ENCODE peak calls at places on chromosomes 13 and 19, in seven cellular contexts. X is activated CD4-positive, CD25-positive, alpha-beta regulatory T cell treated with anti-CD3 and anti-CD28 coated beads, Interleukin-2, amount 50 U/mL, for 16 hours; Y is non-pigmented ciliary epithelial cell; J is GDM1; C is A172; P is kidney tubule cell; Q is posterior cingulate gyrus. E is an unnamed sample.

GRCh38 chr19:56317749-56318148 is 3.1 kb upstream of the ZSCAN5A start:
- DNase-seq in X (no peak), Y (no peak), J (no peak), C (no peak), P (no peak), Q (no peak), E (no peak)

GRCh38 chr19:15463865-15464371 is 426 bp downstream of the RASAL3 start:
- DNase-seq in X (peak), Y (no peak), J (peak), C (no peak), P (no peak), Q (no peak), E (peak)

GRCh38 chr19:51535535-51535934 is 4.1 kb upstream of the SIGLEC6 start:
- DNase-seq in X (no peak), Y (no peak), J (no peak), C (no peak), P (no peak), Q (no peak), E (no peak)

GRCh38 chr13:37319041-37319443 is 213.6 kb upstream of the CSNK1A1L start:
- DNase-seq in X (no peak), Y (no peak), J (no peak), C (peak), P (no peak), Q (no peak), E (no peak)

GRCh38 chr19:36436531-36436930 is 18.1 kb upstream of the ZFP82 start:
- DNase-seq in X (no peak), Y (no peak), J (no peak), C (peak), P (no peak), Q (no peak), E (no peak)

GRCh38 chr13:30787747-30788535 is 52.6 kb downstream of the ALOX5AP start:
- DNase-seq in X (no peak), Y (no peak), J (no peak), C (no peak), P (no peak), Q (no peak), E (no peak)

GRCh38 chr13:38686635-38687245 is at the start of gene FREM2:
- DNase-seq in X (no peak), Y (no peak), J (no peak), C (no peak), P (peak), Q (peak), E (no peak)

GRCh38 chr19:40282920-40283319 is 2.2 kb downstream of the AKT2 start:
- DNase-seq in X (no peak), Y (no peak), J (no peak), C (no peak), P (no peak), Q (no peak), E (no peak)

GRCh38 chr13:39566216-39566869 is 36.6 kb downstream of the LHFPL6 start:
- DNase-seq in X (no peak), Y (no peak), J (no peak), C (no peak), P (no peak), Q (no peak), E (no peak)

GRCh38 chr19:53808710-53809125 is 15.4 kb downstream of the NLRP12 start:
- DNase-seq in X (no peak), Y (no peak), J (peak), C (peak), P (peak), Q (no peak), E (no peak)

GRCh38 chr19:15115080-15115479 is 7.9 kb downstream of the SYDE1 start:
- DNase-seq in X (no peak), Y (no peak), J (no peak), C (no peak), P (peak), Q (no peak), E (no peak)

GRCh38 chr19:17049711-17050280 is 23.2 kb upstream of the CPAMD8 start:
- DNase-seq in X (no peak), Y (peak), J (no peak), C (peak), P (peak), Q (no peak), E (no peak)

GRCh38 chr13:87942204-87942603 is 271.0 kb downstream of the SLITRK5 start:
- DNase-seq in X (no peak), Y (no peak), J (no peak), C (no peak), P (peak), Q (no peak), E (no peak)

GRCh38 chr13:31172001-31172400 is 10.3 kb upstream of the HSPH1 start:
- DNase-seq in X (no peak), Y (peak), J (no peak), C (peak), P (peak), Q (no peak), E (no peak)

GRCh38 chr19:21098291-21098690 is 16.3 kb downstream of the ZNF714 start:
- DNase-seq in X (no peak), Y (no peak), J (no peak), C (no peak), P (no peak), Q (no peak), E (no peak)

GRCh38 chr13:98890186-98890585 is 87.7 kb downstream of the DOCK9 start:
- DNase-seq in X (no peak), Y (peak), J (no peak), C (peak), P (peak), Q (peak), E (no peak)

GRCh38 chr13:21476893-21477472 is 17.9 kb upstream of the ZDHHC20 start:
- DNase-seq in X (peak), Y (no peak), J (peak), C (peak), P (peak), Q (peak), E (peak)

GRCh38 chr19:11192957-11193939 is 4.1 kb downstream of the KANK2 start:
- DNase-seq in X (no peak), Y (no peak), J (no peak), C (no peak), P (no peak), Q (no peak), E (no peak)

GRCh38 chr19:39408392-39409206 is 2.0 kb downstream of the ZFP36 start:
- DNase-seq in X (no peak), Y (no peak), J (no peak), C (no peak), P (no peak), Q (no peak), E (no peak)

GRCh38 chr13:78593652-78594494 is 9.5 kb downstream of the POU4F1 start:
- DNase-seq in X (no peak), Y (no peak), J (no peak), C (no peak), P (no peak), Q (no peak), E (no peak)

GRCh38 chr19:31531326-31531725 is 182.1 kb upstream of the TSHZ3 start:
- DNase-seq in X (no peak), Y (no peak), J (no peak), C (no peak), P (no peak), Q (no peak), E (no peak)

GRCh38 chr13:80824231-80824630 is 483.3 kb upstream of the SPRY2 start:
- DNase-seq in X (no peak), Y (no peak), J (no peak), C (no peak), P (no peak), Q (no peak), E (no peak)

GRCh38 chr19:5547881-5548280 is 19.9 kb downstream of the TINCR start:
- DNase-seq in X (no peak), Y (no peak), J (no peak), C (peak), P (peak), Q (no peak), E (no peak)

GRCh38 chr13:62336507-62336906 is 920.9 kb upstream of the PCDH20 start:
- DNase-seq in X (no peak), Y (no peak), J (no peak), C (no peak), P (no peak), Q (no peak), E (no peak)

GRCh38 chr19:35350591-35350990 is 2.9 kb downstream of the FFAR1 start:
- DNase-seq in X (no peak), Y (no peak), J (no peak), C (no peak), P (peak), Q (no peak), E (no peak)

GRCh38 chr13:24035411-24035810 is 125.1 kb upstream of the SPATA13 start:
- DNase-seq in X (no peak), Y (no peak), J (no peak), C (no peak), P (no peak), Q (no peak), E (no peak)

GRCh38 chr13:24892844-24893243 is 128.9 kb downstream of the RNF17 start:
- DNase-seq in X (no peak), Y (no peak), J (peak), C (peak), P (no peak), Q (no peak), E (no peak)